ENCODE peak calls at places on chromosomes 7 and 10, in seven cellular contexts. X, J, T, H, I, P and K are unnamed samples.

GRCh38 chr7:4806983-4807625 is 31.7 kb downstream of the AP5Z1 start:
- DNase-seq in T (no peak), H (no peak), X (no peak), J (no peak), P (no peak), I (no peak), K (no peak)

GRCh38 chr10:69119896-69120295 is 4.1 kb upstream of the VPS26A start:
- DNase-seq in T (no peak), I (no peak), H (no peak), J (no peak), X (no peak), P (no peak), K (no peak)

GRCh38 chr7:129095258-129095657 is 40.3 kb upstream of the TNPO3 start:
- DNase-seq in X (no peak), J (peak), I (no peak), T (peak), P (no peak), H (no peak), K (peak)

GRCh38 chr7:71193099-71193810 is 61.3 kb downstream of the GALNT17 start:
- DNase-seq in X (no peak), T (no peak), I (no peak), H (no peak), P (no peak), J (no peak), K (no peak)

GRCh38 chr7:142323706-142324105 is 65.8 kb upstream of the PRSS58 start:
- DNase-seq in P (no peak), H (no peak), X (no peak), I (no peak), J (peak), T (peak), K (no peak)

GRCh38 chr7:37982423-37982822 is 62.0 kb downstream of the EPDR1 start:
- DNase-seq in H (no peak), J (no peak), I (no peak), T (no peak), P (no peak), X (no peak), K (no peak)

GRCh38 chr10:22365644-22366565 is 20.6 kb downstream of the SPAG6 start:
- DNase-seq in X (no peak), P (no peak), T (no peak), H (no peak), I (no peak), J (no peak), K (no peak)

GRCh38 chr10:34078017-34078416 is 737.1 kb downstream of the PARD3 start:
- DNase-seq in X (no peak), H (no peak), I (no peak), T (no peak), P (no peak), J (no peak), K (no peak)

GRCh38 chr10:123562811-123563580 is 103.2 kb upstream of the GPR26 start:
- DNase-seq in T (no peak), H (no peak), J (no peak), P (no peak), X (no peak), I (no peak), K (no peak)

GRCh38 chr7:139566075-139566474 is 42.6 kb downstream of the CLEC2L start:
- DNase-seq in X (no peak), T (no peak), P (no peak), J (no peak), I (no peak), H (no peak), K (no peak)

GRCh38 chr10:124917939-124918830 is 23.7 kb upstream of the ZRANB1 start:
- DNase-seq in X (no peak), I (peak), T (no peak), J (peak), P (no peak), H (no peak), K (no peak)